ENCODE peak calls at places on chromosomes 16 and 17, in four cellular contexts. T, Y, S and F are unnamed samples.

GRCh38 chr17:60256174-60256573 is 106.4 kb downstream of the CA4 start:
- DNase-seq in T (no peak), S (no peak), Y (no peak), F (no peak)

GRCh38 chr16:79664407-79664806 is 63.9 kb upstream of the MAF start:
- DNase-seq in S (no peak), T (no peak), Y (no peak), F (no peak)

GRCh38 chr17:64418506-64419339 is 28.1 kb upstream of the PECAM1 start:
- DNase-seq in T (no peak), S (peak), Y (no peak), F (peak)

GRCh38 chr17:31248986-31249385 is 48.1 kb downstream of the OMG start:
- DNase-seq in S (no peak), Y (no peak), T (no peak), F (no peak)

GRCh38 chr17:48541574-48542113 is 3.3 kb downstream of the HOXB2 start:
- DNase-seq in Y (no peak), S (no peak), T (no peak), F (peak)

GRCh38 chr16:87541882-87542234 is 49.0 kb upstream of the ZCCHC14 start:
- DNase-seq in S (no peak), Y (no peak), T (no peak), F (no peak)

GRCh38 chr16:48632137-48632774 is 22.3 kb upstream of the N4BP1 start:
- DNase-seq in T (no peak), S (peak), Y (no peak), F (no peak)

GRCh38 chr17:50699410-50699809 is 8.3 kb downstream of the ANKRD40 start:
- DNase-seq in Y (no peak), T (no peak), S (no peak), F (no peak)

GRCh38 chr16:12110361-12111107 is 134.0 kb downstream of the SNX29 start:
- DNase-seq in Y (no peak), S (no peak), T (no peak), F (no peak)

GRCh38 chr16:29900102-29900887 is at the start of gene ASPHD1:
- DNase-seq in T (peak), Y (no peak), S (peak), F (peak)

GRCh38 chr17:78258323-78259229 is 27.1 kb downstream of the TMEM235 start:
- DNase-seq in S (peak), T (no peak), Y (no peak), F (peak)

GRCh38 chr16:55436587-55436986 is 42.4 kb upstream of the MMP2 start:
- DNase-seq in Y (no peak), S (no peak), T (no peak), F (no peak)

GRCh38 chr17:4617090-4617489 is 24.4 kb downstream of the ALOX15 start:
- DNase-seq in S (no peak), T (no peak), Y (no peak), F (no peak)

GRCh38 chr16:19583665-19584300 is 28.3 kb downstream of the VPS35L start:
- DNase-seq in Y (no peak), S (peak), T (peak), F (peak)

GRCh38 chr16:23062524-23062923 is 86.7 kb downstream of the USP31 start:
- DNase-seq in S (no peak), T (no peak), Y (no peak), F (no peak)

GRCh38 chr16:8865145-8865882 is 3.5 kb downstream of the CARHSP1 start:
- DNase-seq in T (no peak), S (no peak), Y (no peak), F (no peak)

GRCh38 chr16:1320658-1321240 is 11.3 kb downstream of the UBE2I start:
- DNase-seq in Y (no peak), S (no peak), T (no peak), F (no peak)

GRCh38 chr16:53094013-53094630 is 39.3 kb downstream of the CHD9 start:
- DNase-seq in T (no peak), Y (peak), S (no peak), F (peak)

GRCh38 chr16:31083556-31083955 is 5.2 kb downstream of the PRSS53 start:
- DNase-seq in Y (no peak), S (no peak), T (no peak), F (no peak)

GRCh38 chr16:30104492-30104891 is 8.5 kb upstream of the YPEL3 start:
- DNase-seq in T (no peak), Y (no peak), S (no peak), F (no peak)

DNA sequence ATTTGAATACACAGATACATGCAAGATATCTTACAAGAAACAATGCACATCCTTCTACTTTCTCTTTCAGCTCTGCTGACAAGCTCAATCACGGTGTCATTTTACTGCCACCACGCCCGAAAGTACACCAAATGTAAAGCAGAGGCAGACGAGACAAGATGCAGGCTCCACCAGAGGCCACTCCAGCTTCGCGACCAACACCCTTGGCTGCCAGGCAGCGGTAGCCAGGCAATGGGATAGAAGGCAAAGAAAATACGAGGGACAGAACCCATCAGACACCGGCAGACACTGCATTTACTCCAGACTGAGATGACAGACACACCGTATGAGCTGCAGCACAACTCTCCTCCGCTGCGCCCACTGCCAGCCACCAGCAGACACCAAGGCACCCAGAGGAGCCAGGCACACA is 41.0 kb downstream of the USP22 start:
- DNase-seq in T (no peak), S (no peak), Y (no peak), F (no peak)
- TF ChIP-seq ATF3 in T (no peak), S (no peak), Y (no peak), F (no peak)

GRCh38 chr16:64391009-64391663 is 730.7 kb downstream of the CDH11 start:
- DNase-seq in T (no peak), Y (no peak), S (peak), F (no peak)
- TF ChIP-seq ESRRA in T (no peak), Y (no peak), S (no peak), F (no peak)

GRCh38 chr17:74134991-74135390 is 68.5 kb upstream of the RPL38 start:
- DNase-seq in T (no peak), Y (no peak), S (no peak), F (no peak)
- TF ChIP-seq ATF3 in T (no peak), Y (no peak), S (no peak), F (no peak)

DNA sequence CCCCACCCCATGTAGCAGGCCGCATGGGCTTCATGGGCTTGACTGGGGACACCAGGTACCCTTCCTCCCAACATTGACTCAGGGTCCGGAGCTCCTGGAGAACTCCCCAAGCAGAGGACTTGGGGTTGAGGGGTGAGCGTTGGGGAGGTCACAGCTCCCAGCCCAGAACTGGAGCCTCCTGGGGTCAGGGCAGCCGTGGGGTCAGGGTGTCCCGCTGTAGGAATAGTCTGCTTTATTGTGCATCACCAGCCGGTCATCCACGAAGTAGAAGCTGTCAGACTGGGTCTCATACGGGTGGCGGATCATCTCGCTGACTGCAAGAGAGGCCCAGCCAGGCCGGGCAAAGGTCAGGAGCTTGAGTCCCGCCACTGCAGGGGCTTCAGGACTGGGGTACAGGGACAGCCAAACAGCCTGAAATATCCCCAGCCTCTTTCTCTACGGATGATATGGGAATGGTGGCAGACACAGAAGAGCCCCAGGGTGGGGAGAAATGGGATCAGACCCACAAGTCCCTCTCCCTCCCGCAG is 5.3 kb downstream of the UNC119 start:
- DNase-seq in T (no peak), S (no peak), Y (no peak), F (no peak)
- TF ChIP-seq ESRRA in T (no peak), S (no peak), Y (no peak), F (no peak)

DNA sequence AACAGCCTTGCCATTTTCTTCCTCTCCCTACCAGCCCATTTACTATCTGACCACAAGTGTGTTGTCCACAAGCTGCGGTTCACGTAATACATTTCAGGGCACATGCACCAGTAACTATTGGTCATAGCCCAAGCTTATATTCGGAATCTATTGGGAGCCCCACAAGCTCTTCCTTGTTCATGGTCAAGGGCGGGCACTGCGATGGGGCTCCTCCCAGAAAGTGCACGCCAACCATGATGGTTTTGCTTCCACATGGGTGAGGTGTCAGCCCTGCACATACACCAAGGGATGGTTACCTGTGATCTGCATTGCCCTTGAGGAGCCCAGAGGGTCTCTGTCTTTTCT is 12.1 kb downstream of the THRA start:
- DNase-seq in T (no peak), S (no peak), Y (no peak), F (no peak)
- TF ChIP-seq ATF3 in T (no peak), S (no peak), Y (no peak), F (no peak)

GRCh38 chr17:37742114-37742761 is 2.6 kb downstream of the HNF1B start:
- DNase-seq in Y (no peak), T (peak), S (no peak), F (no peak)
- TF ChIP-seq ESRRA in Y (no peak), T (no peak), S (no peak), F (no peak)